ENCODE peak calls at places on chromosomes 2 and 18, in five cellular contexts. One of them, this sample, is unnamed. For H4K20me1, the result is how much of the 10 kb centered on the place peaks cover.

GRCh38 chr18:79597176-79598045 is 82.2 kb upstream of the CTDP1 start:
- DNase-seq in IMR-90: no peak
- DNase-seq in fibroblast of lung: no peak
- DNase-seq in astrocyte: no peak
- DNase-seq in GM23338: no peak
- DNase-seq in this sample: no peak

GRCh38 chr2:128396500-128396891 is 77.8 kb upstream of the HS6ST1 start:
- DNase-seq in IMR-90: peak
- DNase-seq in fibroblast of lung: no peak
- DNase-seq in astrocyte: peak
- DNase-seq in GM23338: peak
- DNase-seq in this sample: no peak

GRCh38 chr2:52931660-52932059 is 835.9 kb upstream of the CHAC2 start:
- DNase-seq in IMR-90: no peak
- DNase-seq in fibroblast of lung: no peak
- DNase-seq in astrocyte: no peak
- DNase-seq in GM23338: no peak
- DNase-seq in this sample: no peak

GRCh38 chr18:5057348-5058012 is 139.6 kb downstream of the AKAIN1 start:
- DNase-seq in IMR-90: peak
- DNase-seq in fibroblast of lung: peak
- DNase-seq in astrocyte: peak
- DNase-seq in GM23338: peak
- DNase-seq in this sample: peak

GRCh38 chr2:241636983-241637232 is at the start of gene THAP4:
- DNase-seq in IMR-90: no peak
- DNase-seq in fibroblast of lung: no peak
- DNase-seq in astrocyte: no peak
- DNase-seq in GM23338: peak
- DNase-seq in this sample: no peak

GRCh38 chr2:65464604-65465003 is 32.2 kb upstream of the SPRED2 start:
- DNase-seq in IMR-90: no peak
- DNase-seq in fibroblast of lung: no peak
- DNase-seq in astrocyte: no peak
- DNase-seq in GM23338: no peak
- DNase-seq in this sample: no peak

GRCh38 chr2:58107803-58108710 is 61.5 kb downstream of the VRK2 start:
- DNase-seq in IMR-90: peak
- DNase-seq in fibroblast of lung: peak
- DNase-seq in astrocyte: peak
- DNase-seq in GM23338: peak
- DNase-seq in this sample: no peak

GRCh38 chr2:46135936-46136335 is 161.3 kb upstream of the EPAS1 start:
- DNase-seq in IMR-90: peak
- DNase-seq in fibroblast of lung: peak
- DNase-seq in astrocyte: peak
- DNase-seq in GM23338: no peak
- DNase-seq in this sample: no peak

GRCh38 chr2:156423674-156424282 is 12.4 kb upstream of the GPD2 start:
- DNase-seq in IMR-90: no peak
- DNase-seq in fibroblast of lung: no peak
- DNase-seq in astrocyte: no peak
- DNase-seq in GM23338: no peak
- DNase-seq in this sample: no peak

GRCh38 chr2:187698374-187699110 is 144.3 kb upstream of the TFPI start:
- DNase-seq in IMR-90: peak
- DNase-seq in fibroblast of lung: peak
- DNase-seq in astrocyte: peak
- DNase-seq in GM23338: no peak
- DNase-seq in this sample: no peak

GRCh38 chr2:216777637-216778273 is 82.1 kb downstream of the TNP1 start:
- DNase-seq in IMR-90: peak
- DNase-seq in fibroblast of lung: peak
- DNase-seq in astrocyte: no peak
- DNase-seq in GM23338: peak
- DNase-seq in this sample: peak

GRCh38 chr2:233700028-233700635 is 7.4 kb downstream of the UGT1A6 start:
- DNase-seq in IMR-90: peak
- DNase-seq in fibroblast of lung: peak
- DNase-seq in astrocyte: peak
- DNase-seq in GM23338: peak
- DNase-seq in this sample: no peak

GRCh38 chr18:44507729-44508325 is 172.9 kb upstream of the SETBP1 start:
- DNase-seq in IMR-90: no peak
- DNase-seq in fibroblast of lung: no peak
- DNase-seq in astrocyte: no peak
- DNase-seq in GM23338: no peak
- DNase-seq in this sample: no peak

GRCh38 chr18:79487198-79488165 is 91.8 kb downstream of the NFATC1 start:
- DNase-seq in IMR-90: no peak
- DNase-seq in fibroblast of lung: no peak
- DNase-seq in astrocyte: no peak
- DNase-seq in GM23338: no peak
- DNase-seq in this sample: no peak

GRCh38 chr2:134772493-134773169 is 53.8 kb upstream of the TMEM163 start:
- DNase-seq in IMR-90: no peak
- DNase-seq in fibroblast of lung: no peak
- DNase-seq in astrocyte: no peak
- DNase-seq in GM23338: peak
- DNase-seq in this sample: no peak

GRCh38 chr2:127733113-127733815 is 32.0 kb downstream of the SFT2D3 start:
- DNase-seq in IMR-90: no peak
- DNase-seq in fibroblast of lung: no peak
- DNase-seq in astrocyte: no peak
- DNase-seq in GM23338: no peak
- DNase-seq in this sample: no peak

GRCh38 chr2:141611981-141612380 is 518.8 kb downstream of the LRP1B start:
- DNase-seq in IMR-90: peak
- DNase-seq in fibroblast of lung: peak
- DNase-seq in astrocyte: peak
- DNase-seq in GM23338: no peak
- DNase-seq in this sample: no peak

GRCh38 chr2:185466915-185467314 is 271.7 kb upstream of the FSIP2 start:
- DNase-seq in IMR-90: no peak
- DNase-seq in fibroblast of lung: no peak
- DNase-seq in astrocyte: no peak
- DNase-seq in GM23338: no peak
- DNase-seq in this sample: no peak

GRCh38 chr2:636649-637405 is 40.4 kb downstream of the TMEM18 start:
- DNase-seq in IMR-90: peak
- DNase-seq in fibroblast of lung: peak
- DNase-seq in astrocyte: peak
- DNase-seq in GM23338: peak
- DNase-seq in this sample: peak

GRCh38 chr2:149451417-149452165 is 121.2 kb downstream of the LYPD6 start:
- DNase-seq in IMR-90: no peak
- DNase-seq in fibroblast of lung: no peak
- DNase-seq in astrocyte: no peak
- DNase-seq in GM23338: no peak
- DNase-seq in this sample: peak

GRCh38 chr18:3261393-3262233 is at the start of gene MYL12B:
- DNase-seq in IMR-90: peak
- DNase-seq in fibroblast of lung: peak
- DNase-seq in astrocyte: peak
- DNase-seq in GM23338: peak
- DNase-seq in this sample: peak

GRCh38 chr2:217249086-217249485 is 389.2 kb upstream of the TNP1 start:
- DNase-seq in IMR-90: no peak
- DNase-seq in fibroblast of lung: no peak
- DNase-seq in astrocyte: no peak
- DNase-seq in GM23338: no peak
- DNase-seq in this sample: no peak

GRCh38 chr2:189440644-189440946 is 679 bp upstream of the WDR75 start:
- DNase-seq in IMR-90: no peak
- DNase-seq in fibroblast of lung: no peak
- DNase-seq in astrocyte: no peak
- DNase-seq in GM23338: no peak
- DNase-seq in this sample: no peak

GRCh38 chr2:70140978-70141753 is 49.7 kb downstream of the C2orf42 start:
- DNase-seq in IMR-90: peak
- DNase-seq in fibroblast of lung: peak
- DNase-seq in astrocyte: peak
- DNase-seq in GM23338: peak
- DNase-seq in this sample: peak

GRCh38 chr2:176542456-176542855 is 273.2 kb downstream of the MTX2 start:
- DNase-seq in IMR-90: no peak
- DNase-seq in fibroblast of lung: no peak
- DNase-seq in astrocyte: no peak
- DNase-seq in GM23338: no peak
- DNase-seq in this sample: no peak

GRCh38 chr2:133676392-133677130 is 108.3 kb upstream of the NCKAP5 start:
- DNase-seq in IMR-90: peak
- DNase-seq in fibroblast of lung: peak
- DNase-seq in astrocyte: peak
- DNase-seq in GM23338: no peak
- DNase-seq in this sample: no peak

GRCh38 chr2:220756653-220757052 is 815.5 kb downstream of the EPHA4 start:
- DNase-seq in IMR-90: no peak
- DNase-seq in fibroblast of lung: no peak
- DNase-seq in astrocyte: no peak
- DNase-seq in GM23338: peak
- DNase-seq in this sample: no peak

GRCh38 chr18:27057459-27058302 is 127.4 kb downstream of the CHST9 start:
- DNase-seq in IMR-90: no peak
- DNase-seq in fibroblast of lung: no peak
- DNase-seq in astrocyte: no peak
- DNase-seq in GM23338: no peak
- DNase-seq in this sample: no peak

GRCh38 chr2:17148298-17149228 is 369.7 kb downstream of the RAD51AP2 start:
- DNase-seq in IMR-90: no peak
- DNase-seq in fibroblast of lung: peak
- DNase-seq in astrocyte: no peak
- DNase-seq in GM23338: peak
- DNase-seq in this sample: no peak

GRCh38 chr2:227545990-227546389 is 52.7 kb upstream of the SCYGR2 start:
- DNase-seq in IMR-90: no peak
- DNase-seq in fibroblast of lung: no peak
- DNase-seq in astrocyte: no peak
- DNase-seq in GM23338: peak
- DNase-seq in this sample: peak

GRCh38 chr2:177666408-177666807 is 273.8 kb downstream of the AGPS start:
- DNase-seq in IMR-90: peak
- DNase-seq in fibroblast of lung: peak
- DNase-seq in astrocyte: peak
- DNase-seq in GM23338: no peak
- DNase-seq in this sample: no peak

GRCh38 chr2:9310390-9310789 is 103.8 kb downstream of the ASAP2 start:
- DNase-seq in IMR-90: peak
- DNase-seq in fibroblast of lung: peak
- DNase-seq in astrocyte: peak
- DNase-seq in GM23338: no peak
- DNase-seq in this sample: no peak

GRCh38 chr2:80001704-80002103 is 302.8 kb downstream of the LRRTM1 start:
- DNase-seq in IMR-90: peak
- DNase-seq in fibroblast of lung: peak
- DNase-seq in astrocyte: peak
- DNase-seq in GM23338: no peak
- DNase-seq in this sample: no peak

GRCh38 chr2:96542357-96542977 is 5.9 kb downstream of the ARID5A start:
- DNase-seq in IMR-90: no peak
- DNase-seq in fibroblast of lung: no peak
- DNase-seq in astrocyte: no peak
- DNase-seq in GM23338: no peak
- DNase-seq in this sample: no peak
- H4K20me1 ChIP-seq in IMR-90: under half
- H4K20me1 ChIP-seq in fibroblast of lung: under half
- H4K20me1 ChIP-seq in astrocyte: half or more
- H4K20me1 ChIP-seq in GM23338: under half
- H4K20me1 ChIP-seq in this sample: under half

GRCh38 chr2:171154348-171154747 is 6.3 kb downstream of the TLK1 start:
- DNase-seq in IMR-90: peak
- DNase-seq in fibroblast of lung: peak
- DNase-seq in astrocyte: no peak
- DNase-seq in GM23338: no peak
- DNase-seq in this sample: no peak
- H4K20me1 ChIP-seq in IMR-90: half or more
- H4K20me1 ChIP-seq in fibroblast of lung: under half
- H4K20me1 ChIP-seq in astrocyte: half or more
- H4K20me1 ChIP-seq in GM23338: under half
- H4K20me1 ChIP-seq in this sample: half or more

GRCh38 chr2:109476908-109477441 is 136.8 kb downstream of the SEPTIN10 start:
- DNase-seq in IMR-90: no peak
- DNase-seq in fibroblast of lung: no peak
- DNase-seq in astrocyte: no peak
- DNase-seq in GM23338: no peak
- DNase-seq in this sample: no peak
- H4K20me1 ChIP-seq in IMR-90: under half
- H4K20me1 ChIP-seq in fibroblast of lung: under half
- H4K20me1 ChIP-seq in astrocyte: under half
- H4K20me1 ChIP-seq in GM23338: under half
- H4K20me1 ChIP-seq in this sample: under half

DNA sequence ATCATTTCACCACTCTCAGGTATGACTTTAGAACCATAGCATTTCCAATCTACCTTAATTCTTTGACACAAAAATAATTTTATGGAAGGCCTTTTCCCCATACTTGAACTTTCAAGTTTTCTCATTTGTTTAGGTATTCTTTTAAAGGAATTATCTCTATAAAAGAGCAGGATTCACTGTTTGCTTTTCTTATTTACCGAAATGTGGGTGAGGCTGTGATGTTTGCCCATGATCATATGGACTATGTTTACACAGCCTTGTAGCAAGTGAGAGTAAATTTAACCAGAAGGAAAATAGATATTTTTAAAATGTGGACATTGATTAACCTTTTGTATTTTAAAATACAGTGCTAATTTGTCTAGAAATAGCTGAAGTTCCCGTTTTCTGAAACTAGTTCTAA is 26.3 kb downstream of the CAB39 start:
- DNase-seq in IMR-90: no peak
- DNase-seq in fibroblast of lung: no peak
- DNase-seq in astrocyte: no peak
- DNase-seq in GM23338: no peak
- DNase-seq in this sample: no peak
- H4K20me1 ChIP-seq in IMR-90: half or more
- H4K20me1 ChIP-seq in fibroblast of lung: under half
- H4K20me1 ChIP-seq in astrocyte: half or more
- H4K20me1 ChIP-seq in GM23338: under half
- H4K20me1 ChIP-seq in this sample: under half

DNA sequence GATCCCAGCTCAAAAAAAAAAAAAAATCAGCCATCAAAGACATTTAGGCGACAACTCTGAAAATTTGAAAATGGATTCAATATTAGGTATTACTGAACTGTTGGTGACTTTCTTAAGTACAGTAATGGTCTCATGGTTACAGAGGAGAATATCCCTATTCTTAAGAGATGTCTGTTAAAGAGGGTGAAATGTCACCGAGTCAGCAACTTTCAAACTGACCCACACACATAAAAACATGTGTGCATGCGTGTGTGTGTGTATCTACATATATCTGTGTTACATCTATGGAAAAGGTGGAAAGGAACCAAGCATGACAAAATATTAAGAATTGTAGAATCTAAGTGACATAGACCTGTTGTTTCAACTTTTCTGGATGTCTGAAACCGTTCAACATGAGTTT is 41.6 kb upstream of the GLI2 start:
- DNase-seq in IMR-90: no peak
- DNase-seq in fibroblast of lung: no peak
- DNase-seq in astrocyte: no peak
- DNase-seq in GM23338: no peak
- DNase-seq in this sample: no peak
- H4K20me1 ChIP-seq in IMR-90: under half
- H4K20me1 ChIP-seq in fibroblast of lung: under half
- H4K20me1 ChIP-seq in astrocyte: under half
- H4K20me1 ChIP-seq in GM23338: under half
- H4K20me1 ChIP-seq in this sample: under half

GRCh38 chr18:63137999-63138448 is 181.5 kb downstream of the BCL2 start:
- DNase-seq in IMR-90: no peak
- DNase-seq in fibroblast of lung: no peak
- DNase-seq in astrocyte: no peak
- DNase-seq in GM23338: no peak
- DNase-seq in this sample: peak
- H4K20me1 ChIP-seq in IMR-90: under half
- H4K20me1 ChIP-seq in fibroblast of lung: under half
- H4K20me1 ChIP-seq in astrocyte: under half
- H4K20me1 ChIP-seq in GM23338: under half
- H4K20me1 ChIP-seq in this sample: under half

This sample was measured in Karpas-422.